ENCODE peak calls at places on chromosomes 11 and 22, in four cellular contexts. U is CD8-positive, alpha-beta T cell; B is colonic mucosa; R is endothelial cell of umbilical vein. G is an unnamed sample.

GRCh38 chr11:81840375-81840774 is 893.3 kb downstream of the FAM181B start:
- DNase-seq in U (no peak), B (no peak), R (no peak), G (no peak)

GRCh38 chr11:10862446-10862845 is 4.6 kb upstream of the ZBED5 start:
- DNase-seq in U (no peak), B (no peak), R (no peak), G (no peak)

GRCh38 chr22:24819941-24820461 is 14.0 kb downstream of the SGSM1 start:
- DNase-seq in U (no peak), B (peak; percentile 85), R (no peak), G (no peak)

GRCh38 chr11:116874251-116874650 is 36.8 kb upstream of the APOA1 start:
- DNase-seq in U (no peak), B (no peak), R (no peak), G (peak; percentile 63)

GRCh38 chr11:110710520-110711381 is 1.5 kb downstream of the ARHGAP20 start:
- DNase-seq in U (no peak), B (peak; percentile 34), R (peak; percentile 29), G (no peak)

GRCh38 chr11:63445720-63446119 is 45.2 kb downstream of the PLAAT5 start:
- DNase-seq in U (no peak), B (no peak), R (no peak), G (no peak)

GRCh38 chr22:18157714-18158028 is 7.7 kb downstream of the USP18 start:
- DNase-seq in U (no peak), B (no peak), R (no peak), G (no peak)

GRCh38 chr22:32308934-32309333 is 48.7 kb upstream of the RFPL3 start:
- DNase-seq in U (no peak), B (no peak), R (no peak), G (no peak)

GRCh38 chr11:15378941-15379340 is 264.2 kb downstream of the INSC start:
- DNase-seq in U (no peak), B (no peak), R (no peak), G (no peak)

GRCh38 chr22:37425800-37426531 is 1.3 kb downstream of the ELFN2 start:
- DNase-seq in U (no peak), B (no peak), R (peak; percentile 7), G (no peak)
- TF ChIP-seq CTCF in U (no peak), B (no peak), R (no peak), G (no peak)

DNA sequence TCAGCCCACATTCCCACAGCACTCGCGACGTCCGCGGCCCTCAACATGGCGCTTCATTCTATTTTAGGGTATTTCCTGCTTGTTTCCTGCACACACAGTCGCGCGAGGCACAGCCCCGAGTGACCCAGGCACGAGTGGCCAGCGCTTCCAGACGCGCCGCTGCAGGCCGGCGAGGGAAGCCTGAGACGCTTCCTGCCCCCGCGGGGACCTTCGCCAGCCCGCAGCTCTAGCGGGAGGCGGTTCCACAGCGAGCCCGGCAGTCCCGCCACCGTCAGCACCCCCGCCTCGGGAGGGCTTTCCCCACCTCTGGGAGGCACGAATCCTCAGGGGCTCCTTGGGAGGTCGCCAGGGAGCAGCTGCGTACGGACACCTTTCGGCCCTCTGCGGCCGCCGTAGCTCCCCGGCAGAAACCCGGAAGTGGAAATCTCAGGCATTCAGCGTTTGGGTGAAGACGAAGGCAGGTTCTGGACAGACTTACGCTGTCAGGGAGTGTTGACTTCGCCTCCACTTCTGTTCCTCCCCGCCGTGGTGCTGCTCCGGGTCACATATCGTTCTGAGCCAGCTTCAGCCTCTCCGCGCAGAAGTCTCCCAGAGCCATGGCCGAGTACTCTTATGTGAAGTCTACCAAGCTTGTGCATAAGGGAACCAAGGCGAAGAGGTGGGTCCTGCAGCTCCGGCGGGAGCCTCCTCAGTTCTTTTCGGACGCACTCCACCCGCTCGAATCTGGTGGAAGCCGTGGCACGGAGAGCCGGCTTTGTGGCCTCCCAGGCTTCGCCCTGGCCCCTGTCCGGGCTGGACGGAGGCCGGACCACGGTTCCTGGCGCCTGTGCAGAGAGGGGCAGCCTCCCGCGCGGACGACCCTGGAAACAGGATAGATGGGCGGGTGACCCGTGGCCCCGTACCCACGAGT is 2925.9 kb upstream of the OR11H1 start:
- DNase-seq in U (no peak), B (no peak), R (no peak), G (peak; percentile 24)
- H3K9me3 ChIP-seq in U (peaks cover 5% of the 10 kb centered on the region), B (peaks cover 5% of the 10 kb centered on the region), R (peaks cover 10% of the 10 kb centered on the region), G (peaks cover 5% of the 10 kb centered on the region)

GRCh38 chr22:48644997-48645396 is 1182.7 kb downstream of the BRD1 start:
- DNase-seq in U (no peak), B (no peak), R (no peak), G (no peak)
- TF ChIP-seq CTCF in U (no peak), B (no peak), R (no peak), G (no peak)

GRCh38 chr11:97968071-97968470 is 1052.7 kb upstream of the CNTN5 start:
- DNase-seq in U (no peak), B (no peak), R (no peak), G (no peak)
- H3K9me3 ChIP-seq in U (no peaks in the 10 kb centered on the region), B (no peaks in the 10 kb centered on the region), R (no peaks in the 10 kb centered on the region), G (no peaks in the 10 kb centered on the region)

GRCh38 chr11:45804806-45805304 is at the start of gene SLC35C1:
- DNase-seq in U (peak; percentile 94), B (peak; percentile 98), R (peak; percentile 89), G (peak; percentile 99)

GRCh38 chr11:45805305-45806071 is 539 bp downstream of the SLC35C1 start:
- DNase-seq in U (no peak), B (no peak), R (peak; percentile 59), G (peak; percentile 89)

GRCh38 chr11:45802531-45803317 is 2.2 kb upstream of the SLC35C1 start:
- DNase-seq in U (no peak), B (no peak), R (no peak), G (no peak)

GRCh38 chr11:45806072-45806933 is 1.4 kb downstream of the SLC35C1 start:
- DNase-seq in U (no peak), B (no peak), R (no peak), G (no peak)

GRCh38 chr11:45803981-45804805 is 756 bp upstream of the SLC35C1 start:
- DNase-seq in U (peak; percentile 47), B (peak; percentile 92), R (peak; percentile 42), G (peak; percentile 53)
- TF ChIP-seq CTCF in U (no peak), B (no peak), R (no peak), G (no peak)

GRCh38 chr11:3119141-3119821 is 45.8 kb downstream of the OSBPL5 start:
- DNase-seq in U (no peak), B (no peak), R (no peak), G (no peak)

GRCh38 chr11:3121931-3122774 is 43.0 kb downstream of the OSBPL5 start:
- DNase-seq in U (no peak), B (no peak), R (no peak), G (peak; percentile 28)

GRCh38 chr11:3121416-3121815 is 43.7 kb downstream of the OSBPL5 start:
- DNase-seq in U (no peak), B (no peak), R (no peak), G (no peak)

GRCh38 chr11:3122775-3123201 is 42.3 kb downstream of the OSBPL5 start:
- DNase-seq in U (no peak), B (no peak), R (no peak), G (no peak)

GRCh38 chr11:3120071-3120792 is 44.9 kb downstream of the OSBPL5 start:
- DNase-seq in U (no peak), B (no peak), R (no peak), G (no peak)
- H3K9me3 ChIP-seq in U (no peaks in the 10 kb centered on the region), B (no peaks in the 10 kb centered on the region), R (no peaks in the 10 kb centered on the region), G (peaks cover 4% of the 10 kb centered on the region)

DNA sequence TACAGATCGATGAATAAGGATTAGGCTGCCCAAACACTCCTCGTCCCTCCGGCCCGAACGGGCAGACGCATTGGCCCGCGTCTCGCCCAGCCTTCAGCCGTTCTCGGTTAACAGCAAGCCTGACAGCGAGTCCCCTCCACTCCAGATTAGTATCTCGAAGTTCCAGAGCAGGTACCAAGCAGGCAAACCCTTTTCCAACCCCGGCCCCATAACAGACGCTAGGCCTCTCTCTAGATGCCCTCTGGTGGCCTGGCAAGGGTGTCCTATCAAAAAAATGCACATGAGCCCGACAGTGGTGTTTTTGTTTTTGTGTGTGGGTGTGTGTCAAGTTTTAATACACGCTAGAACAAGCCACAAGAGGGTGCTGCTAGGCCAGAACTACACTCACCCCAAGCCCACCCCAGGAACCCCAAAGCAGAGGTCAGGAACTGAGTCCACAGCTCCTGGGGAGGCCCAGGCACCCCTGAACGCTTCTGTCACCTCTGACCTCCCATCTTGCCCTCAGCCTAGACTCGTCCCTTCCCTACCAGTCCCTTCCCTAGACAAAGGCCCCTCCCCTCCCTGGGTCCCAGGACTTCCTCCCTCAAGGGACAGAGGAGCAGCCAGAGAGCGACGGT is 658 bp upstream of the ARFGAP2 start:
- DNase-seq in U (peak; percentile 61), B (peak; percentile 80), R (peak; percentile 84), G (peak; percentile 75)
- TF ChIP-seq CTCF in U (peak; percentile 80), B (peak; percentile 66), R (peak; percentile 67), G (peak; percentile 54)

GRCh38 chr11:69135420-69136363 is 20.0 kb upstream of the SMIM38 start:
- DNase-seq in U (no peak), B (no peak), R (no peak), G (no peak)
- H3K9me3 ChIP-seq in U (no peaks in the 10 kb centered on the region), B (no peaks in the 10 kb centered on the region), R (no peaks in the 10 kb centered on the region), G (peaks cover 7% of the 10 kb centered on the region)

G was measured in Caco-2.